ENCODE peak calls at places on chromosomes 2 and 18, in seven cellular contexts. F, A, M, U, J, X and E are unnamed samples. For H3K36me3, the result is how much of the 10 kb centered on the place peaks cover.

GRCh38 chr2:120236296-120236695 is 13.1 kb upstream of the TMEM185B start:
- DNase-seq in F (no peak), M (no peak), A (no peak), U (no peak), J (no peak), X (no peak), E (no peak)

GRCh38 chr2:230774348-230774951 is 61.8 kb downstream of the CAB39 start:
- DNase-seq in A (no peak), X (peak), F (no peak), U (no peak), M (no peak), J (no peak), E (peak)

GRCh38 chr2:150165479-150165878 is 322.0 kb downstream of the RND3 start:
- DNase-seq in J (no peak), A (no peak), U (no peak), X (no peak), F (no peak), M (no peak), E (no peak)

GRCh38 chr2:217527586-217528202 is 475.1 kb downstream of the TNS1 start:
- DNase-seq in U (no peak), A (no peak), X (peak), F (no peak), M (no peak), J (no peak), E (peak)

GRCh38 chr2:119476301-119477117 is 44.9 kb downstream of the TMEM37 start:
- DNase-seq in F (peak), J (peak), M (peak), X (peak), A (peak), U (peak), E (no peak)

GRCh38 chr2:45256867-45257641 is 247.8 kb upstream of the SIX2 start:
- DNase-seq in U (no peak), M (peak), J (no peak), A (no peak), F (no peak), X (peak), E (no peak)

GRCh38 chr2:134466141-134466540 is 212.3 kb downstream of the MGAT5 start:
- DNase-seq in X (no peak), A (peak), M (peak), F (peak), U (no peak), J (no peak), E (no peak)

GRCh38 chr2:135791418-135792190 is 45.4 kb downstream of the LCT start:
- DNase-seq in X (peak), U (no peak), J (no peak), M (no peak), F (no peak), A (no peak), E (no peak)

GRCh38 chr2:113123731-113124130 is 3.7 kb upstream of the IL1RN start:
- DNase-seq in F (no peak), X (no peak), U (no peak), J (no peak), M (no peak), A (no peak), E (no peak)

GRCh38 chr2:111119004-111119846 is 1.5 kb upstream of the BCL2L11 start:
- DNase-seq in M (peak), U (peak), F (no peak), X (no peak), J (peak), A (peak), E (no peak)

GRCh38 chr2:46010925-46011490 is 286.2 kb upstream of the EPAS1 start:
- DNase-seq in U (no peak), X (peak), J (no peak), A (peak), M (peak), F (peak), E (no peak)

GRCh38 chr2:190858817-190859216 is 21.8 kb upstream of the GLS start:
- DNase-seq in F (no peak), M (no peak), X (peak), A (no peak), J (no peak), U (no peak), E (no peak)

GRCh38 chr2:118197011-118197695 is 108.9 kb downstream of the INSIG2 start:
- DNase-seq in A (no peak), J (no peak), M (no peak), F (peak), U (no peak), X (peak), E (no peak)

GRCh38 chr2:5373200-5373599 is 319.0 kb upstream of the SOX11 start:
- DNase-seq in J (no peak), A (no peak), F (no peak), X (no peak), M (peak), U (no peak), E (no peak)

GRCh38 chr2:38783586-38783985 is 5.6 kb downstream of the GEMIN6 start:
- DNase-seq in U (no peak), A (no peak), F (no peak), M (no peak), J (no peak), X (no peak), E (no peak)

GRCh38 chr2:183186296-183186695 is 62.1 kb downstream of the NUP35 start:
- DNase-seq in J (no peak), A (no peak), U (no peak), X (peak), M (no peak), F (no peak), E (no peak)

GRCh38 chr2:23423062-23423872 is 38.3 kb downstream of the KLHL29 start:
- DNase-seq in J (no peak), F (no peak), A (no peak), X (no peak), M (peak), U (no peak), E (no peak)

GRCh38 chr18:5972298-5972697 is 77.0 kb upstream of the TMEM200C start:
- DNase-seq in X (no peak), M (no peak), U (no peak), J (no peak), A (no peak), F (no peak), E (no peak)

GRCh38 chr2:148660999-148661398 is 16.4 kb downstream of the EPC2 start:
- DNase-seq in F (no peak), A (no peak), U (no peak), X (peak), J (no peak), M (no peak), E (no peak)

GRCh38 chr2:186309901-186310300 is 176.2 kb upstream of the ZC3H15 start:
- DNase-seq in F (no peak), M (no peak), J (no peak), U (no peak), X (peak), A (no peak), E (no peak)

GRCh38 chr2:220531216-220531615 is 903.8 kb downstream of the SLC4A3 start:
- DNase-seq in J (no peak), X (no peak), U (no peak), M (no peak), F (no peak), A (no peak), E (no peak)

GRCh38 chr18:31146809-31147208 is 15.8 kb downstream of the DSC1 start:
- DNase-seq in U (no peak), M (no peak), F (no peak), A (no peak), X (no peak), J (no peak), E (no peak)

GRCh38 chr2:59680863-59681262 is 872.6 kb downstream of the BCL11A start:
- DNase-seq in X (no peak), A (no peak), U (no peak), M (no peak), F (no peak), J (no peak), E (no peak)

GRCh38 chr2:40160730-40161129 is 291.2 kb downstream of the SLC8A1 start:
- DNase-seq in X (peak), F (peak), U (no peak), J (no peak), M (no peak), A (no peak), E (no peak)

GRCh38 chr2:121282800-121283382 is 2.1 kb downstream of the TFCP2L1 start:
- DNase-seq in M (no peak), X (no peak), J (no peak), U (peak), F (no peak), A (no peak), E (no peak)

GRCh38 chr2:234996467-234997270 is 44.9 kb downstream of the SH3BP4 start:
- DNase-seq in J (no peak), X (peak), U (no peak), M (peak), F (no peak), A (no peak), E (no peak)

GRCh38 chr2:71949537-71949798 is 198.2 kb downstream of the CYP26B1 start:
- DNase-seq in J (no peak), M (no peak), A (no peak), U (no peak), F (no peak), X (no peak), E (no peak)

GRCh38 chr2:137118140-137118539 is 352.8 kb downstream of the THSD7B start:
- DNase-seq in X (no peak), F (no peak), J (no peak), M (no peak), U (no peak), A (no peak), E (no peak)

GRCh38 chr2:74831693-74832530 is 2.0 kb upstream of the HK2 start:
- DNase-seq in A (no peak), M (no peak), U (no peak), F (no peak), J (no peak), X (peak), E (no peak)

GRCh38 chr2:70241338-70241737 is 7.1 kb downstream of the TIA1 start:
- DNase-seq in X (peak), J (no peak), U (no peak), A (no peak), M (no peak), F (no peak), E (no peak)
- H3K36me3 ChIP-seq in X (under half), J (under half), U (under half), A (under half), M (under half), F (under half), E (under half)

DNA sequence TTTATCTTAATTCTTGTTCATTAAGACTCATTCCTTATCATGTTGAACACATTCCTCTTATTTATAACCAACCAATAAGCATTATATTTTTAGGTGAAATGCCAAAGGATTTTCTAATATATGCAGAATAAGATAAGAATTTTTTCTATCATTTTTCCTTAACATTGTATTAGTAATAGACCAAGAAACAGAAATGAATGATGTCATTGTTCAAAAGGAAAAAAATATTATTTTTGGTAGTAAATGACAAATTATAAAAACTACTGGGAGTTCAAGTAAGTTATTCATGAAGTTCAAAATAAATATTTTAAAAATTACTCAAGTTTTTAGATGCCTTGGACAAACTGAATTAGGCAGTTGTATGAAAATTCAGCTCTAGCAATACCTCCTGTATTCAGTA is 25.5 kb downstream of the DCAF17 start:
- DNase-seq in J (no peak), A (no peak), X (no peak), M (no peak), U (no peak), F (no peak), E (no peak)
- H3K36me3 ChIP-seq in J (under half), A (under half), X (under half), M (under half), U (under half), F (under half), E (under half)

DNA sequence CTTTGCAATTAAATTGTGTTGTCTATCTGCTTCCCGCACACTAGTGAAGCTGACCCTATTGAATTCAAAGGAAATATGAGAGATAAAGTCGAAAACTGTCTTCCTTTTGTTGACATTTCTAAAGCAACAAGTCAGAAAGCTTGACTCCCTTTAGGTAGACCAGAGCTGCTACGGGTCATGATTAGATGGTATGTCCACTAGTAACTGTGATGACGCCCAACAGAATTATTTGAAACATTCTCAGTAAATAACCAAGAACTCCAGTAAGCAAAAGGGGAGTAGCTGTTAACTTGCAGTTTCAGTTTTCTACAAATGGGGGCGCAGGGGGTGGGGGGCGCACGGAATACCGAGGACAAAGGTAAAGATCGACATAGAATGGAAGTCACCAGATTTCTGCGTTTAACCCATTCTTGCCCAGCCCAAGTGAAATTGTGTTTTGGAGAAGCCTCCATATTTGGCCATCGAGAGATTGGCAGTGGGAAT is 56.4 kb downstream of the CRIM1 start:
- DNase-seq in U (no peak), M (peak), X (no peak), F (no peak), A (no peak), J (no peak), E (no peak)
- H3K36me3 ChIP-seq in U (under half), M (under half), X (under half), F (under half), A (under half), J (under half), E (under half)

GRCh38 chr18:62264984-62265383 is 60.1 kb upstream of the TNFRSF11A start:
- DNase-seq in X (no peak), M (no peak), F (peak), J (no peak), A (no peak), U (no peak), E (no peak)
- H3K36me3 ChIP-seq in X (under half), M (under half), F (under half), J (under half), A (under half), U (half or more), E (under half)

DNA sequence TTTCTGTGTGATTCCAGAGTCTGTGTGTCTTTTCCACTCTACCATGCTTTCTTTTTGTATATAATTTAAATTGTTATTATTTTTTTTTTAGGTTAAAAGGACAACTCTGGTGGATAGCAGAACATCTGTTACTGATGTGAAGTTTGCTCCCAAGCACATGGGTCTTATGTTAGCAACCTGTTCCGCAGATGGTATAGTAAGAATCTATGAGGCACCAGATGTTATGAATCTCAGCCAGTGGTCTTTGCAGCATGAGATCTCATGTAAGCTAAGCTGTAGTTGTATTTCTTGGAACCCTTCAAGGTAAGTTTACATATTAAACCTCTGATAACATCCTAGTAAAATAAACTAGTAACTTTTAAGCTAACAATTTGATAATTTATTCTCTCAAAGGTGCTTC is 15.3 kb downstream of the SEH1L start:
- DNase-seq in J (no peak), U (no peak), M (no peak), A (no peak), X (peak), F (no peak), E (no peak)
- H3K36me3 ChIP-seq in J (under half), U (half or more), M (under half), A (under half), X (under half), F (under half), E (under half)

DNA sequence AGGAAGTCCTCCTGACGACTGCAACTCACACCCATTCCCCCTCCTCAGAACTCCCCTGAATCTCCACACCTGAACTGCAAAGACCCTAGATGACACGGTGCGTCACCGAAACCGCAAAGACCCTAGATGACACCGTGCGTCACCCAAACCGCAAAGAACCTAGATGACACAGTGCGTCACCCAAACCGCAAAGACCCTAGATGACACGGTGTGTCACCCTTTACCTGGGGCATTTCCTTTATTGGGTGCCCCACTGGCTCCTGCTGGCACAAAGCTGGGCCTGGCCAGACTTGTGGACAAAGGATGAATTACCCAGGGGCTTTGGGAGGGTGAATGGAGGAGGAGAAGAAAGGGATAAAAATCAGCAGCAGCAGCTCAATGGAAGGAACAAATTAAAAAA is 123.8 kb downstream of the CELF4 start:
- DNase-seq in A (no peak), F (no peak), M (no peak), X (no peak), U (no peak), J (no peak), E (no peak)
- H3K36me3 ChIP-seq in A (under half), F (under half), M (under half), X (under half), U (under half), J (under half), E (under half)

GRCh38 chr18:50274044-50274442 is 7.3 kb downstream of the MBD1 start:
- DNase-seq in X (no peak), U (no peak), M (no peak), F (no peak), A (no peak), J (no peak), E (no peak)

GRCh38 chr18:50277935-50278334 is 3.4 kb downstream of the MBD1 start:
- DNase-seq in A (no peak), J (no peak), X (peak), F (no peak), U (no peak), M (no peak), E (no peak)

GRCh38 chr18:50274941-50275340 is 6.4 kb downstream of the MBD1 start:
- DNase-seq in F (no peak), M (no peak), J (no peak), U (no peak), X (no peak), A (no peak), E (no peak)

GRCh38 chr18:50275503-50276036 is 5.8 kb downstream of the MBD1 start:
- DNase-seq in F (no peak), J (no peak), U (no peak), M (no peak), A (no peak), X (no peak), E (no peak)

DNA sequence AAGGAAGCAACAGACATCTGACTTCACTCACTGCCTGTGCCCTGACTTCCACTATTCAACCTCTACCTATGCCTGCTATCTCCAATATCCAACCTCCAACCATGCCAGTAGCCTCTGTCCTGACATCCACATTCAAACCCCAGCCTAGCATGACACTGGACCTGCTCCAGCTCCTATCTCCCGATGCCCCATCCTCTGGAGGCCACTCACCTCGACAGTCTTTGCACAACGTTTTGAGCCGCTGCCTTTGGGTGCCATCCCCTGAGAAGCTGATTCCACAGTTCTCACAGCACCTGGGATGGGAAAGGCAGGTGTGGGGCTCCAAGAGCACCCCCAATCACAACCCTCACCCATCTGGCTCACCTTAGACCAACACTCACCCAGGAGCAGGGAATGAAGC is 4.9 kb downstream of the MBD1 start:
- DNase-seq in M (no peak), J (no peak), A (no peak), F (no peak), U (no peak), X (no peak), E (no peak)
- H3K36me3 ChIP-seq in M (under half), J (under half), A (half or more), F (under half), U (half or more), X (half or more), E (under half)

GRCh38 chr2:96356889-96357288 is 21.3 kb downstream of the NCAPH start:
- DNase-seq in X (no peak), J (no peak), U (no peak), M (no peak), A (no peak), F (no peak), E (no peak)

GRCh38 chr2:96361751-96362150 is 26.2 kb downstream of the NCAPH start:
- DNase-seq in J (no peak), X (no peak), M (no peak), U (no peak), F (no peak), A (no peak), E (no peak)

GRCh38 chr2:96359310-96359709 is 23.7 kb downstream of the NCAPH start:
- DNase-seq in A (peak), M (no peak), J (no peak), X (no peak), F (no peak), U (no peak), E (no peak)

GRCh38 chr2:96354492-96354891 is 18.9 kb downstream of the NCAPH start:
- DNase-seq in X (no peak), F (no peak), U (no peak), A (no peak), J (no peak), M (no peak), E (no peak)

GRCh38 chr2:96359866-96360265 is 24.3 kb downstream of the NCAPH start:
- DNase-seq in X (no peak), A (peak), M (no peak), U (no peak), J (no peak), F (no peak), E (no peak)
- H3K36me3 ChIP-seq in X (under half), A (under half), M (under half), U (under half), J (under half), F (under half), E (under half)